ENCODE peak calls at places on chromosomes 4 and X, in eight cellular contexts. One of them, this sample, is unnamed.

GRCh38 chr4:104425003-104425402 is 69.7 kb downstream of the CXXC4 start:
- DNase-seq in type B pancreatic cell: no peak
- DNase-seq in RWPE2: no peak
- DNase-seq in A549: no peak
- DNase-seq in glutamatergic neuron: peak
- DNase-seq in HFF-Myc: no peak
- DNase-seq in progenitor cell of endocrine pancreas: no peak
- DNase-seq in CD8-positive, alpha-beta T cell: no peak
- DNase-seq in this sample: no peak

GRCh38 chrX:39112143-39112542 is 310.9 kb downstream of the MID1IP1 start:
- DNase-seq in type B pancreatic cell: no peak
- DNase-seq in RWPE2: no peak
- DNase-seq in A549: no peak
- DNase-seq in glutamatergic neuron: no peak
- DNase-seq in HFF-Myc: no peak
- DNase-seq in progenitor cell of endocrine pancreas: no peak
- DNase-seq in CD8-positive, alpha-beta T cell: no peak
- DNase-seq in this sample: no peak

GRCh38 chr4:151409470-151410313 is 716 bp downstream of the FHIP1A start:
- DNase-seq in type B pancreatic cell: peak
- DNase-seq in RWPE2: peak
- DNase-seq in A549: no peak
- DNase-seq in glutamatergic neuron: no peak
- DNase-seq in HFF-Myc: no peak
- DNase-seq in progenitor cell of endocrine pancreas: peak
- DNase-seq in CD8-positive, alpha-beta T cell: peak
- DNase-seq in this sample: no peak

GRCh38 chr4:168993724-168994510 is 16.1 kb downstream of the CBR4 start:
- DNase-seq in type B pancreatic cell: no peak
- DNase-seq in RWPE2: no peak
- DNase-seq in A549: no peak
- DNase-seq in glutamatergic neuron: no peak
- DNase-seq in HFF-Myc: no peak
- DNase-seq in progenitor cell of endocrine pancreas: no peak
- DNase-seq in CD8-positive, alpha-beta T cell: no peak
- DNase-seq in this sample: no peak

GRCh38 chr4:152734699-152735050 is 44.9 kb downstream of the TIGD4 start:
- DNase-seq in type B pancreatic cell: no peak
- DNase-seq in RWPE2: no peak
- DNase-seq in A549: no peak
- DNase-seq in glutamatergic neuron: no peak
- DNase-seq in HFF-Myc: no peak
- DNase-seq in progenitor cell of endocrine pancreas: no peak
- DNase-seq in CD8-positive, alpha-beta T cell: no peak
- DNase-seq in this sample: no peak

GRCh38 chr4:20992002-20992401 is 291.7 kb downstream of the PACRGL start:
- DNase-seq in type B pancreatic cell: no peak
- DNase-seq in RWPE2: no peak
- DNase-seq in A549: no peak
- DNase-seq in glutamatergic neuron: no peak
- DNase-seq in HFF-Myc: no peak
- DNase-seq in progenitor cell of endocrine pancreas: no peak
- DNase-seq in CD8-positive, alpha-beta T cell: no peak
- DNase-seq in this sample: no peak

GRCh38 chr4:63036159-63036866 is 1372.9 kb downstream of the TECRL start:
- DNase-seq in type B pancreatic cell: no peak
- DNase-seq in RWPE2: no peak
- DNase-seq in A549: no peak
- DNase-seq in glutamatergic neuron: peak
- DNase-seq in HFF-Myc: no peak
- DNase-seq in progenitor cell of endocrine pancreas: no peak
- DNase-seq in CD8-positive, alpha-beta T cell: no peak
- DNase-seq in this sample: no peak

GRCh38 chrX:7147978-7148824 is at the start of gene PUDP:
- DNase-seq in type B pancreatic cell: peak
- DNase-seq in RWPE2: peak
- DNase-seq in A549: peak
- DNase-seq in glutamatergic neuron: peak
- DNase-seq in HFF-Myc: no peak
- DNase-seq in progenitor cell of endocrine pancreas: peak
- DNase-seq in CD8-positive, alpha-beta T cell: peak
- DNase-seq in this sample: peak

GRCh38 chr4:6417516-6417915 is 54.9 kb downstream of the PPP2R2C start:
- DNase-seq in type B pancreatic cell: no peak
- DNase-seq in RWPE2: no peak
- DNase-seq in A549: no peak
- DNase-seq in glutamatergic neuron: no peak
- DNase-seq in HFF-Myc: no peak
- DNase-seq in progenitor cell of endocrine pancreas: no peak
- DNase-seq in CD8-positive, alpha-beta T cell: no peak
- DNase-seq in this sample: no peak

GRCh38 chr4:54658321-54659093 is 750 bp downstream of the KIT start:
- DNase-seq in type B pancreatic cell: peak
- DNase-seq in RWPE2: no peak
- DNase-seq in A549: peak
- DNase-seq in glutamatergic neuron: peak
- DNase-seq in HFF-Myc: no peak
- DNase-seq in progenitor cell of endocrine pancreas: peak
- DNase-seq in CD8-positive, alpha-beta T cell: no peak
- DNase-seq in this sample: peak

GRCh38 chr4:128461300-128462103 is 173.9 kb upstream of the PGRMC2 start:
- DNase-seq in type B pancreatic cell: no peak
- DNase-seq in RWPE2: no peak
- DNase-seq in A549: peak
- DNase-seq in glutamatergic neuron: no peak
- DNase-seq in HFF-Myc: peak
- DNase-seq in progenitor cell of endocrine pancreas: no peak
- DNase-seq in CD8-positive, alpha-beta T cell: no peak
- DNase-seq in this sample: no peak

GRCh38 chr4:31192372-31192771 is 472.2 kb downstream of the PCDH7 start:
- DNase-seq in type B pancreatic cell: no peak
- DNase-seq in RWPE2: no peak
- DNase-seq in A549: no peak
- DNase-seq in glutamatergic neuron: no peak
- DNase-seq in HFF-Myc: no peak
- DNase-seq in progenitor cell of endocrine pancreas: no peak
- DNase-seq in CD8-positive, alpha-beta T cell: no peak
- DNase-seq in this sample: no peak

GRCh38 chr4:72286185-72286584 is 254.4 kb downstream of the NPFFR2 start:
- DNase-seq in type B pancreatic cell: no peak
- DNase-seq in RWPE2: no peak
- DNase-seq in A549: peak
- DNase-seq in glutamatergic neuron: no peak
- DNase-seq in HFF-Myc: no peak
- DNase-seq in progenitor cell of endocrine pancreas: no peak
- DNase-seq in CD8-positive, alpha-beta T cell: no peak
- DNase-seq in this sample: no peak

GRCh38 chr4:109998867-109999303 is 86.2 kb downstream of the EGF start:
- DNase-seq in type B pancreatic cell: no peak
- DNase-seq in RWPE2: no peak
- DNase-seq in A549: peak
- DNase-seq in glutamatergic neuron: no peak
- DNase-seq in HFF-Myc: peak
- DNase-seq in progenitor cell of endocrine pancreas: no peak
- DNase-seq in CD8-positive, alpha-beta T cell: no peak
- DNase-seq in this sample: no peak

GRCh38 chrX:41655631-41656030 is 33.1 kb upstream of the GPR34 start:
- DNase-seq in type B pancreatic cell: no peak
- DNase-seq in RWPE2: no peak
- DNase-seq in A549: peak
- DNase-seq in glutamatergic neuron: no peak
- DNase-seq in HFF-Myc: no peak
- DNase-seq in progenitor cell of endocrine pancreas: no peak
- DNase-seq in CD8-positive, alpha-beta T cell: no peak
- DNase-seq in this sample: no peak

GRCh38 chrX:47583240-47583861 is 1.1 kb downstream of the TIMP1 start:
- DNase-seq in type B pancreatic cell: no peak
- DNase-seq in RWPE2: no peak
- DNase-seq in A549: no peak
- DNase-seq in glutamatergic neuron: no peak
- DNase-seq in HFF-Myc: no peak
- DNase-seq in progenitor cell of endocrine pancreas: no peak
- DNase-seq in CD8-positive, alpha-beta T cell: no peak
- DNase-seq in this sample: no peak

GRCh38 chrX:47584714-47585113 is 2.5 kb downstream of the TIMP1 start:
- DNase-seq in type B pancreatic cell: no peak
- DNase-seq in RWPE2: no peak
- DNase-seq in A549: no peak
- DNase-seq in glutamatergic neuron: no peak
- DNase-seq in HFF-Myc: no peak
- DNase-seq in progenitor cell of endocrine pancreas: no peak
- DNase-seq in CD8-positive, alpha-beta T cell: no peak
- DNase-seq in this sample: no peak

GRCh38 chrX:47585273-47585672 is 3.0 kb downstream of the TIMP1 start:
- DNase-seq in type B pancreatic cell: no peak
- DNase-seq in RWPE2: no peak
- DNase-seq in A549: no peak
- DNase-seq in glutamatergic neuron: no peak
- DNase-seq in HFF-Myc: no peak
- DNase-seq in progenitor cell of endocrine pancreas: no peak
- DNase-seq in CD8-positive, alpha-beta T cell: no peak
- DNase-seq in this sample: no peak

GRCh38 chrX:47579537-47579936 is 2.7 kb upstream of the TIMP1 start:
- DNase-seq in type B pancreatic cell: no peak
- DNase-seq in RWPE2: no peak
- DNase-seq in A549: peak
- DNase-seq in glutamatergic neuron: no peak
- DNase-seq in HFF-Myc: no peak
- DNase-seq in progenitor cell of endocrine pancreas: no peak
- DNase-seq in CD8-positive, alpha-beta T cell: no peak
- DNase-seq in this sample: no peak

GRCh38 chrX:47581731-47582647 is at the start of gene TIMP1:
- DNase-seq in type B pancreatic cell: peak
- DNase-seq in RWPE2: peak
- DNase-seq in A549: peak
- DNase-seq in glutamatergic neuron: peak
- DNase-seq in HFF-Myc: peak
- DNase-seq in progenitor cell of endocrine pancreas: peak
- DNase-seq in CD8-positive, alpha-beta T cell: peak
- DNase-seq in this sample: peak
- TF ChIP-seq CTCF in type B pancreatic cell: no peak
- TF ChIP-seq CTCF in RWPE2: no peak
- TF ChIP-seq CTCF in A549: no peak
- TF ChIP-seq CTCF in glutamatergic neuron: no peak
- TF ChIP-seq CTCF in HFF-Myc: no peak
- TF ChIP-seq CTCF in progenitor cell of endocrine pancreas: no peak
- TF ChIP-seq CTCF in CD8-positive, alpha-beta T cell: no peak
- TF ChIP-seq CTCF in this sample: no peak

GRCh38 chr4:2958446-2958845 is 4.8 kb downstream of the NOP14 start:
- DNase-seq in type B pancreatic cell: no peak
- DNase-seq in RWPE2: no peak
- DNase-seq in A549: no peak
- DNase-seq in glutamatergic neuron: no peak
- DNase-seq in HFF-Myc: no peak
- DNase-seq in progenitor cell of endocrine pancreas: no peak
- DNase-seq in CD8-positive, alpha-beta T cell: no peak
- DNase-seq in this sample: no peak

GRCh38 chr4:2949782-2950125 is 13.5 kb downstream of the NOP14 start:
- DNase-seq in type B pancreatic cell: no peak
- DNase-seq in RWPE2: no peak
- DNase-seq in A549: no peak
- DNase-seq in glutamatergic neuron: no peak
- DNase-seq in HFF-Myc: no peak
- DNase-seq in progenitor cell of endocrine pancreas: no peak
- DNase-seq in CD8-positive, alpha-beta T cell: no peak
- DNase-seq in this sample: no peak

GRCh38 chr4:2953496-2953895 is 9.7 kb downstream of the NOP14 start:
- DNase-seq in type B pancreatic cell: no peak
- DNase-seq in RWPE2: no peak
- DNase-seq in A549: no peak
- DNase-seq in glutamatergic neuron: no peak
- DNase-seq in HFF-Myc: no peak
- DNase-seq in progenitor cell of endocrine pancreas: no peak
- DNase-seq in CD8-positive, alpha-beta T cell: no peak
- DNase-seq in this sample: no peak

GRCh38 chr4:2950221-2950989 is 12.8 kb downstream of the NOP14 start:
- DNase-seq in type B pancreatic cell: no peak
- DNase-seq in RWPE2: no peak
- DNase-seq in A549: no peak
- DNase-seq in glutamatergic neuron: no peak
- DNase-seq in HFF-Myc: no peak
- DNase-seq in progenitor cell of endocrine pancreas: no peak
- DNase-seq in CD8-positive, alpha-beta T cell: no peak
- DNase-seq in this sample: no peak

DNA sequence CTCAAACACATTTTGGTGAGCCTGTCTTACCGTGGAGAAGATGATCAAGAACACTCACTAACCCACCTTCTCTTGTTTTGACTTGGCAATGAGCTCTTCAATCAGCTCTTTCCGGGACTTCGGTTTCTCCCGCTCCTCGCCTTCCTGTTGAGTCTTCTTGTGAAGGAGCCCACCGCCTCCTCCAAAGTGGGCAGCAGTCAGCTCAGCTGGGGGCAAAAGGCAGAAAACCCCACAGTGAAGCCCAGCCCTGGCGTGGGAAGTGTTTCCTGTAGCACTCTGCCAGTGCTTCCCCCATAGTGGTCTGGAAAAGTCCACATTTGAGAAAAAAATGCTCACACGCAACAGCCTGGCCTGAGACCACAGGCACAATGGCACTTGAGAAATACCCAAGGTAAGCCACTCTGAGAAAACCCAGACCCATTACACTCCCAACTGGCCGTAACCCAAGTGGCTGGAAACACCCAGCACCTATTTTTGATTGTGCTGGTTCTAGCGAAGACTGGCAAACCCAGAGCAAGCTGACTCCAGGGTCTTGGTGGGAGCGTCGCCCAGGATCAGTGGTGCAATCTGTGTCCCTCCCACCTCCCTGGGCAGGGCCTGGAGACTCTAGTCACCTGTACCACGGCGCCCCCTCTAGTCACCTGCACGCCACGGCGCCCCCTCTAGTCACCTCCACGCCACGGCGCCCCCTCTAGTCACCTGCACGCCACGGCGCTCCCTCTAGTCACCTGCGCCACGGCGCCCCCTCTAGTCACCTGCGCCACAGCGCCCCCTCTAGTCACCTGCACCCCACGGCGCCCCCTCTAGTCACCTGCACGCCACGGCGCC is 8.6 kb downstream of the NOP14 start:
- DNase-seq in type B pancreatic cell: no peak
- DNase-seq in RWPE2: no peak
- DNase-seq in A549: peak
- DNase-seq in glutamatergic neuron: no peak
- DNase-seq in HFF-Myc: no peak
- DNase-seq in progenitor cell of endocrine pancreas: no peak
- DNase-seq in CD8-positive, alpha-beta T cell: no peak
- DNase-seq in this sample: no peak
- TF ChIP-seq CTCF in type B pancreatic cell: peak
- TF ChIP-seq CTCF in RWPE2: no peak
- TF ChIP-seq CTCF in A549: no peak
- TF ChIP-seq CTCF in glutamatergic neuron: peak
- TF ChIP-seq CTCF in HFF-Myc: peak
- TF ChIP-seq CTCF in progenitor cell of endocrine pancreas: peak
- TF ChIP-seq CTCF in CD8-positive, alpha-beta T cell: peak
- TF ChIP-seq CTCF in this sample: no peak

GRCh38 chr4:163679189-163679588 is 184.7 kb downstream of the TMA16 start:
- DNase-seq in type B pancreatic cell: no peak
- DNase-seq in RWPE2: no peak
- DNase-seq in A549: peak
- DNase-seq in glutamatergic neuron: no peak
- DNase-seq in HFF-Myc: no peak
- DNase-seq in progenitor cell of endocrine pancreas: no peak
- DNase-seq in CD8-positive, alpha-beta T cell: no peak
- DNase-seq in this sample: no peak
- TF ChIP-seq CTCF in type B pancreatic cell: peak
- TF ChIP-seq CTCF in RWPE2: peak
- TF ChIP-seq CTCF in A549: peak
- TF ChIP-seq CTCF in glutamatergic neuron: no peak
- TF ChIP-seq CTCF in HFF-Myc: no peak
- TF ChIP-seq CTCF in progenitor cell of endocrine pancreas: no peak
- TF ChIP-seq CTCF in CD8-positive, alpha-beta T cell: no peak
- TF ChIP-seq CTCF in this sample: no peak

GRCh38 chr4:15006416-15007024 is 4.2 kb downstream of the CPEB2 start:
- DNase-seq in type B pancreatic cell: no peak
- DNase-seq in RWPE2: no peak
- DNase-seq in A549: no peak
- DNase-seq in glutamatergic neuron: no peak
- DNase-seq in HFF-Myc: no peak
- DNase-seq in progenitor cell of endocrine pancreas: no peak
- DNase-seq in CD8-positive, alpha-beta T cell: no peak
- DNase-seq in this sample: no peak
- TF ChIP-seq CTCF in type B pancreatic cell: peak
- TF ChIP-seq CTCF in RWPE2: peak
- TF ChIP-seq CTCF in A549: no peak
- TF ChIP-seq CTCF in glutamatergic neuron: peak
- TF ChIP-seq CTCF in HFF-Myc: no peak
- TF ChIP-seq CTCF in progenitor cell of endocrine pancreas: peak
- TF ChIP-seq CTCF in CD8-positive, alpha-beta T cell: peak
- TF ChIP-seq CTCF in this sample: peak